ENCODE peak calls at places on chromosome 1, in six cellular contexts. One of them, this sample, is unnamed.

GRCh38 chr1:208243522-208243850 is 698 bp downstream of the PLXNA2 start:
- DNase-seq in left lung: no peak
- DNase-seq in stimulated activated CD8-positive, alpha-beta memory T cell treated with anti-CD3 and anti-CD28 coated beads, Interleukin-2, amount 100 ng/mL, for 1 hour: no peak
- DNase-seq in GM10248: no peak
- DNase-seq in activated CD4-positive, alpha-beta T cell treated with anti-CD3 and anti-CD28 coated beads, Interleukin-2, amount 50 U/mL, for 1 hour: no peak
- DNase-seq in HS-5: no peak
- DNase-seq in this sample: no peak

GRCh38 chr1:116878804-116879477 is 30.8 kb upstream of the PTGFRN start:
- DNase-seq in left lung: no peak
- DNase-seq in stimulated activated CD8-positive, alpha-beta memory T cell treated with anti-CD3 and anti-CD28 coated beads, Interleukin-2, amount 100 ng/mL, for 1 hour: no peak
- DNase-seq in GM10248: peak
- DNase-seq in activated CD4-positive, alpha-beta T cell treated with anti-CD3 and anti-CD28 coated beads, Interleukin-2, amount 50 U/mL, for 1 hour: no peak
- DNase-seq in HS-5: no peak
- DNase-seq in this sample: peak

GRCh38 chr1:171422489-171422888 is 62.8 kb upstream of the PRRC2C start:
- DNase-seq in left lung: no peak
- DNase-seq in stimulated activated CD8-positive, alpha-beta memory T cell treated with anti-CD3 and anti-CD28 coated beads, Interleukin-2, amount 100 ng/mL, for 1 hour: no peak
- DNase-seq in GM10248: no peak
- DNase-seq in activated CD4-positive, alpha-beta T cell treated with anti-CD3 and anti-CD28 coated beads, Interleukin-2, amount 50 U/mL, for 1 hour: no peak
- DNase-seq in HS-5: peak
- DNase-seq in this sample: peak

GRCh38 chr1:86846166-86846647 is 67.7 kb downstream of the SELENOF start:
- DNase-seq in left lung: no peak
- DNase-seq in stimulated activated CD8-positive, alpha-beta memory T cell treated with anti-CD3 and anti-CD28 coated beads, Interleukin-2, amount 100 ng/mL, for 1 hour: no peak
- DNase-seq in GM10248: no peak
- DNase-seq in activated CD4-positive, alpha-beta T cell treated with anti-CD3 and anti-CD28 coated beads, Interleukin-2, amount 50 U/mL, for 1 hour: no peak
- DNase-seq in HS-5: peak
- DNase-seq in this sample: peak

GRCh38 chr1:117686907-117687306 is 81.1 kb downstream of the TENT5C start:
- DNase-seq in left lung: no peak
- DNase-seq in stimulated activated CD8-positive, alpha-beta memory T cell treated with anti-CD3 and anti-CD28 coated beads, Interleukin-2, amount 100 ng/mL, for 1 hour: no peak
- DNase-seq in GM10248: no peak
- DNase-seq in activated CD4-positive, alpha-beta T cell treated with anti-CD3 and anti-CD28 coated beads, Interleukin-2, amount 50 U/mL, for 1 hour: no peak
- DNase-seq in HS-5: peak
- DNase-seq in this sample: no peak

GRCh38 chr1:191240925-191241324 is 763.3 kb upstream of the BRINP3 start:
- DNase-seq in left lung: no peak
- DNase-seq in stimulated activated CD8-positive, alpha-beta memory T cell treated with anti-CD3 and anti-CD28 coated beads, Interleukin-2, amount 100 ng/mL, for 1 hour: no peak
- DNase-seq in GM10248: no peak
- DNase-seq in activated CD4-positive, alpha-beta T cell treated with anti-CD3 and anti-CD28 coated beads, Interleukin-2, amount 50 U/mL, for 1 hour: no peak
- DNase-seq in HS-5: peak
- DNase-seq in this sample: no peak

GRCh38 chr1:156060937-156061636 is at the start of gene RAB25:
- DNase-seq in left lung: no peak
- DNase-seq in stimulated activated CD8-positive, alpha-beta memory T cell treated with anti-CD3 and anti-CD28 coated beads, Interleukin-2, amount 100 ng/mL, for 1 hour: no peak
- DNase-seq in GM10248: no peak
- DNase-seq in activated CD4-positive, alpha-beta T cell treated with anti-CD3 and anti-CD28 coated beads, Interleukin-2, amount 50 U/mL, for 1 hour: no peak
- DNase-seq in HS-5: no peak
- DNase-seq in this sample: no peak

GRCh38 chr1:97160796-97161195 is 439.2 kb downstream of the PTBP2 start:
- DNase-seq in left lung: no peak
- DNase-seq in stimulated activated CD8-positive, alpha-beta memory T cell treated with anti-CD3 and anti-CD28 coated beads, Interleukin-2, amount 100 ng/mL, for 1 hour: no peak
- DNase-seq in GM10248: no peak
- DNase-seq in activated CD4-positive, alpha-beta T cell treated with anti-CD3 and anti-CD28 coated beads, Interleukin-2, amount 50 U/mL, for 1 hour: no peak
- DNase-seq in HS-5: no peak
- DNase-seq in this sample: peak

GRCh38 chr1:13538832-13539231 is 25.0 kb upstream of the LRRC38 start:
- DNase-seq in left lung: no peak
- DNase-seq in stimulated activated CD8-positive, alpha-beta memory T cell treated with anti-CD3 and anti-CD28 coated beads, Interleukin-2, amount 100 ng/mL, for 1 hour: no peak
- DNase-seq in GM10248: no peak
- DNase-seq in activated CD4-positive, alpha-beta T cell treated with anti-CD3 and anti-CD28 coated beads, Interleukin-2, amount 50 U/mL, for 1 hour: no peak
- DNase-seq in HS-5: no peak
- DNase-seq in this sample: no peak

GRCh38 chr1:165481820-165482532 is 37.0 kb upstream of the RXRG start:
- DNase-seq in left lung: no peak
- DNase-seq in stimulated activated CD8-positive, alpha-beta memory T cell treated with anti-CD3 and anti-CD28 coated beads, Interleukin-2, amount 100 ng/mL, for 1 hour: no peak
- DNase-seq in GM10248: no peak
- DNase-seq in activated CD4-positive, alpha-beta T cell treated with anti-CD3 and anti-CD28 coated beads, Interleukin-2, amount 50 U/mL, for 1 hour: no peak
- DNase-seq in HS-5: peak
- DNase-seq in this sample: peak

GRCh38 chr1:173267453-173267945 is 60.4 kb upstream of the TNFSF4 start:
- DNase-seq in left lung: no peak
- DNase-seq in stimulated activated CD8-positive, alpha-beta memory T cell treated with anti-CD3 and anti-CD28 coated beads, Interleukin-2, amount 100 ng/mL, for 1 hour: no peak
- DNase-seq in GM10248: no peak
- DNase-seq in activated CD4-positive, alpha-beta T cell treated with anti-CD3 and anti-CD28 coated beads, Interleukin-2, amount 50 U/mL, for 1 hour: no peak
- DNase-seq in HS-5: no peak
- DNase-seq in this sample: peak

GRCh38 chr1:20401405-20402010 is 84.5 kb downstream of the CAMK2N1 start:
- DNase-seq in left lung: no peak
- DNase-seq in stimulated activated CD8-positive, alpha-beta memory T cell treated with anti-CD3 and anti-CD28 coated beads, Interleukin-2, amount 100 ng/mL, for 1 hour: no peak
- DNase-seq in GM10248: no peak
- DNase-seq in activated CD4-positive, alpha-beta T cell treated with anti-CD3 and anti-CD28 coated beads, Interleukin-2, amount 50 U/mL, for 1 hour: no peak
- DNase-seq in HS-5: no peak
- DNase-seq in this sample: no peak

GRCh38 chr1:205576805-205577761 is 54.7 kb downstream of the ELK4 start:
- DNase-seq in left lung: no peak
- DNase-seq in stimulated activated CD8-positive, alpha-beta memory T cell treated with anti-CD3 and anti-CD28 coated beads, Interleukin-2, amount 100 ng/mL, for 1 hour: no peak
- DNase-seq in GM10248: no peak
- DNase-seq in activated CD4-positive, alpha-beta T cell treated with anti-CD3 and anti-CD28 coated beads, Interleukin-2, amount 50 U/mL, for 1 hour: no peak
- DNase-seq in HS-5: no peak
- DNase-seq in this sample: no peak

GRCh38 chr1:111269820-111270406 is 20.7 kb upstream of the CHIA start:
- DNase-seq in left lung: no peak
- DNase-seq in stimulated activated CD8-positive, alpha-beta memory T cell treated with anti-CD3 and anti-CD28 coated beads, Interleukin-2, amount 100 ng/mL, for 1 hour: no peak
- DNase-seq in GM10248: peak
- DNase-seq in activated CD4-positive, alpha-beta T cell treated with anti-CD3 and anti-CD28 coated beads, Interleukin-2, amount 50 U/mL, for 1 hour: no peak
- DNase-seq in HS-5: no peak
- DNase-seq in this sample: no peak

GRCh38 chr1:202237052-202237451 is 43.5 kb downstream of the LGR6 start:
- DNase-seq in left lung: no peak
- DNase-seq in stimulated activated CD8-positive, alpha-beta memory T cell treated with anti-CD3 and anti-CD28 coated beads, Interleukin-2, amount 100 ng/mL, for 1 hour: no peak
- DNase-seq in GM10248: peak
- DNase-seq in activated CD4-positive, alpha-beta T cell treated with anti-CD3 and anti-CD28 coated beads, Interleukin-2, amount 50 U/mL, for 1 hour: peak
- DNase-seq in HS-5: no peak
- DNase-seq in this sample: peak

GRCh38 chr1:221100196-221100950 is 221.1 kb downstream of the HLX start:
- DNase-seq in left lung: no peak
- DNase-seq in stimulated activated CD8-positive, alpha-beta memory T cell treated with anti-CD3 and anti-CD28 coated beads, Interleukin-2, amount 100 ng/mL, for 1 hour: no peak
- DNase-seq in GM10248: no peak
- DNase-seq in activated CD4-positive, alpha-beta T cell treated with anti-CD3 and anti-CD28 coated beads, Interleukin-2, amount 50 U/mL, for 1 hour: no peak
- DNase-seq in HS-5: peak
- DNase-seq in this sample: peak

GRCh38 chr1:109881906-109882287 is 28.8 kb upstream of the CSF1 start:
- DNase-seq in left lung: no peak
- DNase-seq in stimulated activated CD8-positive, alpha-beta memory T cell treated with anti-CD3 and anti-CD28 coated beads, Interleukin-2, amount 100 ng/mL, for 1 hour: no peak
- DNase-seq in GM10248: no peak
- DNase-seq in activated CD4-positive, alpha-beta T cell treated with anti-CD3 and anti-CD28 coated beads, Interleukin-2, amount 50 U/mL, for 1 hour: no peak
- DNase-seq in HS-5: no peak
- DNase-seq in this sample: no peak

This sample was measured in iris pigment epithelial cell.